ENCODE peak calls at places on chromosome 3, in six cellular contexts. U is adrenal gland, Q is heart left ventricle, Y is A549, J is HCT116, K is ovary. B is an unnamed sample.

GRCh38 chr3:125083776-125084175 is 28.0 kb upstream of the HEG1 start:
- DNase-seq in U (no peak), Q (no peak), Y (peak; percentile 21), J (no peak), K (no peak), B (no peak)

GRCh38 chr3:55534876-55535275 is 47.8 kb upstream of the WNT5A start:
- DNase-seq in U (no peak), Q (no peak), Y (no peak), J (no peak), K (no peak), B (no peak)

GRCh38 chr3:29384640-29385039 is 103.8 kb downstream of the RBMS3 start:
- DNase-seq in U (no peak), Q (peak; percentile 36), Y (no peak), J (no peak), K (no peak), B (no peak)

GRCh38 chr3:133452603-133453313 is 52.9 kb downstream of the BFSP2 start:
- DNase-seq in U (no peak), Q (no peak), Y (no peak), J (no peak), K (no peak), B (no peak)

GRCh38 chr3:142013331-142013730 is 136.0 kb downstream of the TFDP2 start:
- DNase-seq in U (no peak), Q (no peak), Y (no peak), J (no peak), K (no peak), B (no peak)

GRCh38 chr3:71304684-71305083 is 278.8 kb downstream of the FOXP1 start:
- DNase-seq in U (no peak), Q (no peak), Y (no peak), J (no peak), K (no peak), B (no peak)

GRCh38 chr3:66484106-66484857 is 16.5 kb downstream of the LRIG1 start:
- DNase-seq in U (no peak), Q (no peak), Y (no peak), J (no peak), K (no peak), B (no peak)

GRCh38 chr3:128922804-128923459 is 43.5 kb downstream of the ACAD9 start:
- DNase-seq in U (no peak), Q (no peak), Y (no peak), J (no peak), K (no peak), B (no peak)

GRCh38 chr3:100957407-100958100 is 35.7 kb downstream of the ABI3BP start:
- DNase-seq in U (no peak), Q (no peak), Y (no peak), J (no peak), K (no peak), B (no peak)

GRCh38 chr3:66399529-66400232 is 101.1 kb downstream of the LRIG1 start:
- DNase-seq in U (no peak), Q (no peak), Y (no peak), J (no peak), K (no peak), B (peak; percentile 61)

GRCh38 chr3:114384558-114384903 is 90.7 kb downstream of the TIGIT start:
- DNase-seq in U (no peak), Q (no peak), Y (no peak), J (no peak), K (no peak), B (no peak)

GRCh38 chr3:42220436-42220835 is 45.5 kb downstream of the CCK start:
- DNase-seq in U (no peak), Q (no peak), Y (no peak), J (no peak), K (no peak), B (no peak)

GRCh38 chr3:129664040-129664646 is 57.7 kb upstream of the PLXND1 start:
- DNase-seq in U (no peak), Q (no peak), Y (no peak), J (no peak), K (no peak), B (no peak)

GRCh38 chr3:168288511-168289268 is 193.0 kb upstream of the GOLIM4 start:
- DNase-seq in U (no peak), Q (no peak), Y (no peak), J (no peak), K (no peak), B (no peak)

GRCh38 chr3:138206196-138206595 is 19.1 kb downstream of the ARMC8 start:
- DNase-seq in U (no peak), Q (no peak), Y (no peak), J (no peak), K (no peak), B (no peak)

GRCh38 chr3:152346058-152346457 is 77.3 kb downstream of the MBNL1 start:
- DNase-seq in U (no peak), Q (no peak), Y (no peak), J (no peak), K (no peak), B (no peak)

GRCh38 chr3:181888234-181888633 is 176.5 kb downstream of the SOX2 start:
- DNase-seq in U (no peak), Q (no peak), Y (no peak), J (no peak), K (no peak), B (no peak)

GRCh38 chr3:164377466-164377865 is 700.8 kb downstream of the SI start:
- DNase-seq in U (no peak), Q (no peak), Y (no peak), J (no peak), K (no peak), B (no peak)

GRCh38 chr3:153289334-153289808 is 127.3 kb downstream of the RAP2B start:
- DNase-seq in U (no peak), Q (no peak), Y (no peak), J (no peak), K (no peak), B (no peak)

GRCh38 chr3:148450819-148451218 is 246.9 kb upstream of the AGTR1 start:
- DNase-seq in U (no peak), Q (no peak), Y (no peak), J (no peak), K (no peak), B (no peak)

GRCh38 chr3:183151716-183152385 is 10.7 kb downstream of the LAMP3 start:
- DNase-seq in U (no peak), Q (no peak), Y (no peak), J (no peak), K (no peak), B (no peak)

GRCh38 chr3:187136347-187136746 is 2.9 kb downstream of the RPL39L start:
- DNase-seq in U (no peak), Q (no peak), Y (no peak), J (no peak), K (no peak), B (no peak)

DNA sequence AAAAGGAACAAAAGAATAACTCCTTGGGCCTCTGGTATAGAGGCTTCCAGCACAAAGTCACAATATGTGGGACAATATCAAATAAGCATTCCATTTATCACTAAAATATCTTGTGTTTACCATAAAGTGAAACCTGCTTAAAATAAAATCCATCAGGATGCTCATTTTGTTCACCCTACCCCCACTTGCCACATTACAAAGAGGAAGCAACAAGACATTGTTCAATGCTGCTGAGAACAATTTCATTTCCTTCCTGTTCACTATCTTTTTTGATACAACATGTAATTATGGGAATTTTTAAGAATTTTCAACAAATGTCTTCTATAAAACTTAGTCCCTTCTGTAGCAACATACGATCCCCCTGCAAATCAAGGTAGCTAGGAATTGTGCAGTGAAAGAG is 35.0 kb upstream of the GPR160 start:
- DNase-seq in U (no peak), Q (no peak), Y (no peak), J (no peak), K (no peak), B (no peak)
- H3K4me3 ChIP-seq in U (no peak overlapping the region), Q (peak overlapping the region; percentile 38), Y (no peak overlapping the region), J (no peak overlapping the region), K (no peak overlapping the region), B (no peak overlapping the region)

DNA sequence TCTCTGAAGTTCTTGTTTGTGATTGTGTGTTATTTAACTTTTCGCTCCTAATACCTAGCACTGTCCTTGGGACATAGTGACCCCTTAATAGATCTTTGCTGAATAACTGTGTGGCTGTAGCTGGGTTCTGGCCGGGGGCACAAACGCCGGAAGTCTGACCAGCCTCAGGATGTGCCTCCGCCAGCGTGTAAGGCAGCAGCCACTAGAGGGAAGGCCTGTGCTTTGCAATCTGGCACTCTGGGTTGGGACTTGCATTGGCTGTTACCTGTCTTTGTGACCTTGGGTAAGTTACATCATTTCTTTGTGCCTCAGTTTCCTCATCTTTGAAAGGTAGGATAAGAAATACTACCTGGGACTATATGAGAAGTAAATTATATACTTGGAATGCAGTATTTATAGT is 158.7 kb downstream of the GHSR start:
- DNase-seq in U (peak; percentile 53), Q (peak; percentile 49), Y (no peak), J (no peak), K (no peak), B (no peak)
- TF ChIP-seq CTCF in U (peak; percentile 45), Q (peak; percentile 39), Y (no peak), J (peak; percentile 29), K (no peak), B (no peak)

DNA sequence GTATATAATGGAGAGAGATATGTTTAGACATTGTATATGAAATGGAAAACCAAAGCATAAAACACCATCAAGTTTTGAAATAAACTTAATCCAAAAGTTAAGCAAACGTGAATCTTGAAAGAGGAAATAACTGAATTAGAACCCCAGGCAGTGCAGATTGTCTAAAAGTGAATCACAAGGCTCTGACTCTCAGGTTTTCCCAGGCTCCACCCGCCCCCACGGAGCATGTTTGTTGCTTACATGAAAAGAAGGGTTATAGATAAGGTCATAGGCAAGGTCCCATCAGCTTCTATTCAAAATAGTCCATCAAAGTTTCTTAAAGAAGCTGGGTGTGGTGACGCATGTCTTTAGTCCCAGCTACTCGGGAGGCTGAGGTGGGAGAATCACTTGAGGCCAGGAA is 29.0 kb upstream of the SLMAP start:
- DNase-seq in U (no peak), Q (no peak), Y (no peak), J (no peak), K (no peak), B (no peak)
- TF ChIP-seq POLR2A in U (no peak), Q (no peak), Y (no peak), J (no peak), K (no peak), B (no peak)

GRCh38 chr3:143896486-143896885 is 48.2 kb upstream of the SLC9A9 start:
- DNase-seq in U (no peak), Q (no peak), Y (no peak), J (no peak), K (no peak), B (no peak)

GRCh38 chr3:143901105-143901504 is 52.8 kb upstream of the SLC9A9 start:
- DNase-seq in U (no peak), Q (no peak), Y (no peak), J (no peak), K (no peak), B (no peak)

GRCh38 chr3:143895805-143896204 is 47.5 kb upstream of the SLC9A9 start:
- DNase-seq in U (no peak), Q (no peak), Y (no peak), J (no peak), K (no peak), B (no peak)

DNA sequence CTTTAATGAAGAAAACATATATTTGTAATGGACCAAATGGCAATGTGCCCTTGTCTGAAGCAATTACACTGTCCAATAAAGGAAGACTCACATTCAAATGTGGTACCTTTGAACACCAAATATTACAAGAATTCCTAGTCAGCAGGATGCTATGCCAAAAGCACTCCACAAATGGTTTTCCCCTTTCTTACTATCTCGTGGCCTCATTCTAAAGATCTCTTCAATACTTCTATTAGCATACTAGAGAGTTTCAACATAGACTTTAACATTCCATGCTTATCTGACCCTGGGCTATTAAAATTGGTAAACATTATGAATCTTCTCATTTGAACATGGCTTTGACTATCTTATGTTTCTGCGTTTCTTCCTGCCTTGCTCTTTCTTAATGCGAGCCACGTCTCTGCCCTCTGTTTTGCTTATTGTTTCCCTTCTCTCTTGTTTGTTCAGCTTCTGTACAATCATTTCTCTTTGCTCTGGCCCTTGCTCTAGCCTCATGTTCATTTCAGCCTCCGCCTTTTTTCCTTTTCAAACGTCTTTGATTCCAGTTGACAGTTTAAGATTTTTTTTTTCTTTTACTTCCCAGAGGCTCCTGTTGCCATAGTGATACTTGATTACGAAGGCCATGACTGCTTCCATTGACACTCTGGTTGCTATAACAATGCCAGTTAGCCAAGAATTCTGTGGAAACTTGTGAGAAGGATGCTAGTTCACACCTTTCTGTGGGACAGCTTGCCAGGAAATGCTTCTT is 49.5 kb upstream of the SLC9A9 start:
- DNase-seq in U (no peak), Q (no peak), Y (no peak), J (no peak), K (no peak), B (no peak)
- H3K4me3 ChIP-seq in U (no peak overlapping the region), Q (no peak overlapping the region), Y (no peak overlapping the region), J (no peak overlapping the region), K (no peak overlapping the region), B (no peak overlapping the region)

B was measured in lower leg skin.